ENCODE peak calls at places on chromosomes 12 and 14, in five cellular contexts. One of them, this sample, is unnamed.

GRCh38 chr12:51383281-51383905 is 7.8 kb downstream of the GALNT6 start:
- DNase-seq in NCI-H345: no peak
- DNase-seq in A549: no peak
- DNase-seq in T follicular helper cell: no peak
- DNase-seq in B cell: no peak
- DNase-seq in this sample: no peak

GRCh38 chr12:26786491-26787124 is 46.4 kb downstream of the ITPR2 start:
- DNase-seq in NCI-H345: no peak
- DNase-seq in A549: no peak
- DNase-seq in T follicular helper cell: no peak
- DNase-seq in B cell: no peak
- DNase-seq in this sample: no peak

GRCh38 chr12:105469701-105470100 is 139.2 kb downstream of the C12orf75 start:
- DNase-seq in NCI-H345: no peak
- DNase-seq in A549: no peak
- DNase-seq in T follicular helper cell: no peak
- DNase-seq in B cell: no peak
- DNase-seq in this sample: no peak

GRCh38 chr14:105070760-105071137 is 5.5 kb upstream of the GPR132 start:
- DNase-seq in NCI-H345: no peak
- DNase-seq in A549: no peak
- DNase-seq in T follicular helper cell: no peak
- DNase-seq in B cell: peak; percentile 73
- DNase-seq in this sample: no peak

GRCh38 chr12:56158926-56159461 is 835 bp downstream of the MYL6 start:
- DNase-seq in NCI-H345: peak; percentile 36
- DNase-seq in A549: peak; percentile 50
- DNase-seq in T follicular helper cell: no peak
- DNase-seq in B cell: no peak
- DNase-seq in this sample: no peak

GRCh38 chr14:35420036-35420811 is 15.7 kb upstream of the NFKBIA start:
- DNase-seq in NCI-H345: no peak
- DNase-seq in A549: no peak
- DNase-seq in T follicular helper cell: no peak
- DNase-seq in B cell: no peak
- DNase-seq in this sample: no peak

GRCh38 chr12:47032644-47033043 is 46.8 kb upstream of the PCED1B start:
- DNase-seq in NCI-H345: peak; percentile 24
- DNase-seq in A549: no peak
- DNase-seq in T follicular helper cell: no peak
- DNase-seq in B cell: peak; percentile 67
- DNase-seq in this sample: no peak

GRCh38 chr12:99110212-99110611 is 465.1 kb downstream of the APAF1 start:
- DNase-seq in NCI-H345: no peak
- DNase-seq in A549: no peak
- DNase-seq in T follicular helper cell: no peak
- DNase-seq in B cell: no peak
- DNase-seq in this sample: no peak

GRCh38 chr14:97441740-97442362 is 644.7 kb downstream of the VRK1 start:
- DNase-seq in NCI-H345: no peak
- DNase-seq in A549: no peak
- DNase-seq in T follicular helper cell: no peak
- DNase-seq in B cell: no peak
- DNase-seq in this sample: no peak

GRCh38 chr12:102631274-102631673 is 150.9 kb upstream of the IGF1 start:
- DNase-seq in NCI-H345: no peak
- DNase-seq in A549: peak; percentile 15
- DNase-seq in T follicular helper cell: no peak
- DNase-seq in B cell: no peak
- DNase-seq in this sample: no peak

GRCh38 chr12:68510394-68510793 is 100.3 kb upstream of the RAP1B start:
- DNase-seq in NCI-H345: no peak
- DNase-seq in A549: no peak
- DNase-seq in T follicular helper cell: no peak
- DNase-seq in B cell: no peak
- DNase-seq in this sample: no peak

GRCh38 chr14:100649173-100649519 is 61.9 kb upstream of the BEGAIN start:
- DNase-seq in NCI-H345: no peak
- DNase-seq in A549: no peak
- DNase-seq in T follicular helper cell: no peak
- DNase-seq in B cell: no peak
- DNase-seq in this sample: no peak

GRCh38 chr12:96986883-96987523 is 79.9 kb downstream of the NEDD1 start:
- DNase-seq in NCI-H345: peak; percentile 80
- DNase-seq in A549: peak; percentile 25
- DNase-seq in T follicular helper cell: no peak
- DNase-seq in B cell: peak; percentile 26
- DNase-seq in this sample: no peak

GRCh38 chr12:104132351-104132956 is 5.6 kb downstream of the NFYB start:
- DNase-seq in NCI-H345: no peak
- DNase-seq in A549: no peak
- DNase-seq in T follicular helper cell: no peak
- DNase-seq in B cell: no peak
- DNase-seq in this sample: no peak

GRCh38 chr14:81406863-81407262 is 6.7 kb upstream of the STON2 start:
- DNase-seq in NCI-H345: no peak
- DNase-seq in A549: no peak
- DNase-seq in T follicular helper cell: no peak
- DNase-seq in B cell: no peak
- DNase-seq in this sample: no peak

GRCh38 chr14:49992901-49993335 is 100.0 kb downstream of the ARF6 start:
- DNase-seq in NCI-H345: no peak
- DNase-seq in A549: no peak
- DNase-seq in T follicular helper cell: no peak
- DNase-seq in B cell: no peak
- DNase-seq in this sample: no peak

GRCh38 chr12:50157259-50157658 is 9.9 kb downstream of the CERS5 start:
- DNase-seq in NCI-H345: no peak
- DNase-seq in A549: no peak
- DNase-seq in T follicular helper cell: no peak
- DNase-seq in B cell: no peak
- DNase-seq in this sample: no peak

GRCh38 chr12:15883536-15883935 is 1.3 kb downstream of the STRAP start:
- DNase-seq in NCI-H345: no peak
- DNase-seq in A549: no peak
- DNase-seq in T follicular helper cell: no peak
- DNase-seq in B cell: no peak
- DNase-seq in this sample: no peak

GRCh38 chr12:77578471-77579262 is 252.0 kb upstream of the NAV3 start:
- DNase-seq in NCI-H345: no peak
- DNase-seq in A549: no peak
- DNase-seq in T follicular helper cell: no peak
- DNase-seq in B cell: no peak
- DNase-seq in this sample: no peak

GRCh38 chr14:100867631-100868315 is 35.7 kb downstream of the RTL1 start:
- DNase-seq in NCI-H345: no peak
- DNase-seq in A549: no peak
- DNase-seq in T follicular helper cell: no peak
- DNase-seq in B cell: no peak
- DNase-seq in this sample: no peak

GRCh38 chr12:106764738-106765137 is 9.7 kb upstream of the RIC8B start:
- DNase-seq in NCI-H345: no peak
- DNase-seq in A549: no peak
- DNase-seq in T follicular helper cell: no peak
- DNase-seq in B cell: no peak
- DNase-seq in this sample: no peak

GRCh38 chr12:84599539-84599938 is 313.1 kb downstream of the SLC6A15 start:
- DNase-seq in NCI-H345: no peak
- DNase-seq in A549: no peak
- DNase-seq in T follicular helper cell: no peak
- DNase-seq in B cell: no peak
- DNase-seq in this sample: no peak

GRCh38 chr14:60183724-60184596 is 18.8 kb upstream of the DHRS7 start:
- DNase-seq in NCI-H345: peak; percentile 64
- DNase-seq in A549: peak; percentile 12
- DNase-seq in T follicular helper cell: peak; percentile 9
- DNase-seq in B cell: peak; percentile 80
- DNase-seq in this sample: no peak

GRCh38 chr14:96055753-96056508 is 16.8 kb downstream of the C14orf132 start:
- DNase-seq in NCI-H345: no peak
- DNase-seq in A549: no peak
- DNase-seq in T follicular helper cell: no peak
- DNase-seq in B cell: no peak
- DNase-seq in this sample: no peak

GRCh38 chr14:90894241-90894640 is 78.0 kb upstream of the TTC7B start:
- DNase-seq in NCI-H345: no peak
- DNase-seq in A549: no peak
- DNase-seq in T follicular helper cell: no peak
- DNase-seq in B cell: no peak
- DNase-seq in this sample: no peak

GRCh38 chr12:121927798-121928197 is 9.4 kb downstream of the CFAP251 start:
- DNase-seq in NCI-H345: no peak
- DNase-seq in A549: no peak
- DNase-seq in T follicular helper cell: no peak
- DNase-seq in B cell: no peak
- DNase-seq in this sample: no peak

GRCh38 chr14:101457177-101457935 is 103.9 kb upstream of the DIO3 start:
- DNase-seq in NCI-H345: no peak
- DNase-seq in A549: no peak
- DNase-seq in T follicular helper cell: no peak
- DNase-seq in B cell: no peak
- DNase-seq in this sample: no peak

GRCh38 chr12:106585862-106586534 is 3.2 kb downstream of the RFX4 start:
- DNase-seq in NCI-H345: peak; percentile 28
- DNase-seq in A549: no peak
- DNase-seq in T follicular helper cell: no peak
- DNase-seq in B cell: no peak
- DNase-seq in this sample: no peak

GRCh38 chr12:30706476-30706875 is 10.8 kb upstream of the IPO8 start:
- DNase-seq in NCI-H345: no peak
- DNase-seq in A549: no peak
- DNase-seq in T follicular helper cell: no peak
- DNase-seq in B cell: no peak
- DNase-seq in this sample: no peak

GRCh38 chr12:113135178-113136127 is at the start of gene RASAL1:
- DNase-seq in NCI-H345: peak; percentile 86
- DNase-seq in A549: peak; percentile 86
- DNase-seq in T follicular helper cell: peak; percentile 80
- DNase-seq in B cell: peak; percentile 78
- DNase-seq in this sample: peak; percentile 47

GRCh38 chr14:104224516-104225281 is 86.3 kb downstream of the KIF26A start:
- DNase-seq in NCI-H345: peak; percentile 59
- DNase-seq in A549: peak; percentile 35
- DNase-seq in T follicular helper cell: no peak
- DNase-seq in B cell: peak; percentile 25
- DNase-seq in this sample: no peak

GRCh38 chr12:108711486-108712163 is 19.7 kb downstream of the CORO1C start:
- DNase-seq in NCI-H345: no peak
- DNase-seq in A549: no peak
- DNase-seq in T follicular helper cell: no peak
- DNase-seq in B cell: no peak
- DNase-seq in this sample: no peak

GRCh38 chr12:62656576-62657362 is 190.1 kb downstream of the MON2 start:
- DNase-seq in NCI-H345: no peak
- DNase-seq in A549: no peak
- DNase-seq in T follicular helper cell: no peak
- DNase-seq in B cell: no peak
- DNase-seq in this sample: no peak

GRCh38 chr14:68598621-68599447 is 194.0 kb downstream of the ZFP36L1 start:
- DNase-seq in NCI-H345: no peak
- DNase-seq in A549: peak; percentile 92
- DNase-seq in T follicular helper cell: no peak
- DNase-seq in B cell: no peak
- DNase-seq in this sample: no peak